ENCODE peak calls at places on chromosomes 7 and 10, in six cellular contexts. S is NCI-H2081, J is OCI-LY7, X is WERI-Rb-1, K is sciatic nerve, Q is GM03348. P is an unnamed sample.

GRCh38 chr7:134962270-134962669 is 24.0 kb upstream of the AGBL3 start:
- DNase-seq in S (no peak), J (no peak), X (no peak), K (no peak), Q (no peak), P (no peak)

GRCh38 chr7:141144921-141145629 is 71.2 kb downstream of the TMEM178B start:
- DNase-seq in S (no peak), J (no peak), X (no peak), K (no peak), Q (no peak), P (no peak)

GRCh38 chr10:15780353-15781135 is 60.8 kb upstream of the ITGA8 start:
- DNase-seq in S (no peak), J (no peak), X (no peak), K (peak), Q (no peak), P (no peak)

GRCh38 chr7:28787116-28787515 is 171.0 kb downstream of the TRIL start:
- DNase-seq in S (peak), J (peak), X (no peak), K (no peak), Q (no peak), P (no peak)

GRCh38 chr10:43253461-43254198 is 13.2 kb downstream of the RASGEF1A start:
- DNase-seq in S (no peak), J (no peak), X (no peak), K (peak), Q (peak), P (peak)

GRCh38 chr10:12960431-12960898 is 41.0 kb downstream of the CCDC3 start:
- DNase-seq in S (no peak), J (no peak), X (no peak), K (no peak), Q (no peak), P (no peak)

GRCh38 chr7:130008941-130009847 is 42.0 kb downstream of the ZC3HC1 start:
- DNase-seq in S (peak), J (no peak), X (no peak), K (no peak), Q (no peak), P (peak)

GRCh38 chr7:151863386-151864079 is 13.4 kb downstream of the PRKAG2 start:
- DNase-seq in S (no peak), J (peak), X (peak), K (no peak), Q (no peak), P (peak)

GRCh38 chr10:42543840-42544372 is 94.5 kb downstream of the ZNF33B start:
- DNase-seq in S (no peak), J (no peak), X (no peak), K (no peak), Q (no peak), P (no peak)

GRCh38 chr10:15719899-15720634 is at the start of gene ITGA8:
- DNase-seq in S (no peak), J (no peak), X (peak), K (no peak), Q (peak), P (peak)

GRCh38 chr10:114363745-114364460 is 40.4 kb downstream of the AFAP1L2 start:
- DNase-seq in S (no peak), J (no peak), X (no peak), K (no peak), Q (no peak), P (no peak)

GRCh38 chr7:6675807-6676405 is 30.8 kb downstream of the ZNF12 start:
- DNase-seq in S (no peak), J (no peak), X (no peak), K (no peak), Q (no peak), P (no peak)

GRCh38 chr10:6014241-6014761 is 37.0 kb upstream of the IL15RA start:
- DNase-seq in S (peak), J (peak), X (peak), K (peak), Q (peak), P (no peak)

GRCh38 chr7:73585196-73585595 is 6.8 kb upstream of the TBL2 start:
- DNase-seq in S (no peak), J (no peak), X (no peak), K (no peak), Q (no peak), P (no peak)

GRCh38 chr7:22723171-22723601 is 3.8 kb upstream of the IL6 start:
- DNase-seq in S (no peak), J (no peak), X (no peak), K (peak), Q (no peak), P (no peak)

GRCh38 chr7:5691536-5692090 is 89.8 kb downstream of the RNF216 start:
- DNase-seq in S (no peak), J (no peak), X (no peak), K (no peak), Q (no peak), P (no peak)

GRCh38 chr7:120272261-120272895 is 597 bp upstream of the KCND2 start:
- DNase-seq in S (peak), J (peak), X (peak), K (no peak), Q (peak), P (peak)

GRCh38 chr10:87752571-87752970 is 65.5 kb downstream of the ATAD1 start:
- DNase-seq in S (no peak), J (no peak), X (no peak), K (no peak), Q (peak), P (no peak)

GRCh38 chr7:1563939-1564602 is 5.8 kb downstream of the PSMG3 start:
- DNase-seq in S (no peak), J (no peak), X (no peak), K (no peak), Q (no peak), P (peak)

GRCh38 chr10:75853085-75853484 is 421.7 kb downstream of the LRMDA start:
- DNase-seq in S (no peak), J (no peak), X (no peak), K (no peak), Q (no peak), P (no peak)

GRCh38 chr10:88216976-88217375 is 353.6 kb downstream of the PTEN start:
- DNase-seq in S (no peak), J (peak), X (peak), K (no peak), Q (no peak), P (no peak)

GRCh38 chr10:104246981-104247380 is 7.7 kb upstream of the GSTO1 start:
- DNase-seq in S (no peak), J (no peak), X (no peak), K (no peak), Q (peak), P (peak)

GRCh38 chr10:9596368-9596920 is 1421.2 kb upstream of the CELF2 start:
- DNase-seq in S (no peak), J (no peak), X (no peak), K (no peak), Q (peak), P (peak)

GRCh38 chr7:2870471-2870941 is 26.4 kb upstream of the GNA12 start:
- DNase-seq in S (no peak), J (peak), X (no peak), K (peak), Q (peak), P (peak)

GRCh38 chr7:37282927-37283326 is 165.7 kb downstream of the ELMO1 start:
- DNase-seq in S (no peak), J (no peak), X (no peak), K (no peak), Q (no peak), P (no peak)

GRCh38 chr7:73681031-73681430 is 2.2 kb downstream of the DNAJC30 start:
- DNase-seq in S (no peak), J (no peak), X (no peak), K (no peak), Q (no peak), P (peak)

GRCh38 chr10:99888623-99889022 is 106.2 kb downstream of the ABCC2 start:
- DNase-seq in S (no peak), J (no peak), X (no peak), K (no peak), Q (peak), P (peak)

P was measured in osteoblast.